ENCODE peak calls at places on chromosomes 4 and X, in five cellular contexts. One of them, this sample, is unnamed.

GRCh38 chr4:915041-915474 is 17.1 kb downstream of the GAK start:
- DNase-seq in tibial nerve: no peak
- DNase-seq in Peyer's patch: no peak
- DNase-seq in endothelial cell: no peak
- DNase-seq in cardiac fibroblast: no peak
- DNase-seq in this sample: no peak

GRCh38 chr4:90181644-90182043 is 54.5 kb downstream of the CCSER1 start:
- DNase-seq in endothelial cell: no peak
- DNase-seq in tibial nerve: no peak
- DNase-seq in Peyer's patch: peak; percentile 54
- DNase-seq in cardiac fibroblast: no peak
- DNase-seq in this sample: no peak

GRCh38 chr4:38691251-38692008 is 27.4 kb downstream of the KLF3 start:
- DNase-seq in Peyer's patch: no peak
- DNase-seq in cardiac fibroblast: peak; percentile 89
- DNase-seq in endothelial cell: no peak
- DNase-seq in tibial nerve: no peak
- DNase-seq in this sample: no peak

GRCh38 chr4:3307060-3307459 is 14.2 kb downstream of the RGS12 start:
- DNase-seq in tibial nerve: no peak
- DNase-seq in cardiac fibroblast: no peak
- DNase-seq in Peyer's patch: no peak
- DNase-seq in endothelial cell: no peak
- DNase-seq in this sample: no peak

GRCh38 chr4:103996637-103997036 is 276.9 kb upstream of the TACR3 start:
- DNase-seq in endothelial cell: peak; percentile 11
- DNase-seq in cardiac fibroblast: peak; percentile 54
- DNase-seq in Peyer's patch: no peak
- DNase-seq in tibial nerve: no peak
- DNase-seq in this sample: no peak

GRCh38 chrX:40258909-40259308 is 161.2 kb upstream of the BCOR start:
- DNase-seq in endothelial cell: no peak
- DNase-seq in cardiac fibroblast: no peak
- DNase-seq in Peyer's patch: no peak
- DNase-seq in tibial nerve: no peak
- DNase-seq in this sample: no peak

GRCh38 chrX:121851033-121851432 is 803.6 kb downstream of the GLUD2 start:
- DNase-seq in tibial nerve: no peak
- DNase-seq in cardiac fibroblast: peak; percentile 33
- DNase-seq in Peyer's patch: no peak
- DNase-seq in endothelial cell: no peak
- DNase-seq in this sample: no peak

GRCh38 chr4:122652379-122652778 is 31.5 kb upstream of the IL21 start:
- DNase-seq in tibial nerve: peak; percentile 51
- DNase-seq in endothelial cell: peak; percentile 39
- DNase-seq in Peyer's patch: peak; percentile 61
- DNase-seq in cardiac fibroblast: peak; percentile 85
- DNase-seq in this sample: no peak

GRCh38 chrX:135737361-135738071 is 24.1 kb downstream of the CT45A1 start:
- DNase-seq in cardiac fibroblast: peak; percentile 1
- DNase-seq in endothelial cell: no peak
- DNase-seq in Peyer's patch: no peak
- DNase-seq in tibial nerve: no peak
- DNase-seq in this sample: no peak
- TF ChIP-seq CTCF in cardiac fibroblast: no peak
- TF ChIP-seq CTCF in endothelial cell: no peak
- TF ChIP-seq CTCF in Peyer's patch: no peak
- TF ChIP-seq CTCF in tibial nerve: no peak
- TF ChIP-seq CTCF in this sample: no peak

DNA sequence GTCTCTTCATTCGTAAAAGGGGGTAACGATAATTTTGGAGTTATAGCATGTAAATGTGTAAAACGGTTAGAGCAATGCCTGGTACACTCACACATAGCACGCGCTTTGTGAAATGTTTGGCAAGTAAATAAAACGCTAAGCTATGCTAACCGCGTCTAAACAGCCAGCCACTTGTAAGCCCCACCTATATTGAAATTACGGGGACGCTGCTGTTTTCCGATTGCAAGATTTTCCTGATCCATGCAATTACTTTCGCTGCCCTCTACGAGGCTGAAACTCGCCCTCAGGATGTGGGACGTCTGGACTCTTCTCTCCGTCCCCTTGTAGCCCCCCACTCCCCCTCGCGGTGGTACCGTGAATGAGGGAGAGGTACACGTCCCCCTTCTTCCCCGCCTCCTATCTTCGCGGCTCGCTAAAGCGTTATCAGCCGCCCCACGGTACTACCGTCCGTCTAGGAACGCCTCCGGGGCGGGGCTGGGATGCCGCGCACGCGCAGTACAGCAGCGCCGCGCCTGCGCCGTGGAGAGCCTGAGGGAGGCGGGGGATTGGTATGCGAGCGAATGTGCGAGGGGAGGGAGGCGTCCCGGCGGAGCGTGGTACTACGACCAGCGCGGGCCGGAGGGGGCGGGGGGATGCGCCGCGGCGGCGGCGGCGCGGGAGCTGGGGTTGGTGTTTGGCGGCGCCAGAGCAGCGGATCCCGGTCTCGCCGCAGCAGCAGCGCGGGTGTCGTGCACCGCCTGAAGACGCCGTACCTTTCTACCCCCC is at the start of gene STIM2:
- DNase-seq in Peyer's patch: peak; percentile 98
- DNase-seq in cardiac fibroblast: peak; percentile 98
- DNase-seq in endothelial cell: peak; percentile 100
- DNase-seq in tibial nerve: peak; percentile 92
- DNase-seq in this sample: peak; percentile 99
- TF ChIP-seq CTCF in Peyer's patch: peak; percentile 19
- TF ChIP-seq CTCF in cardiac fibroblast: peak; percentile 12
- TF ChIP-seq CTCF in endothelial cell: peak; percentile 43
- TF ChIP-seq CTCF in tibial nerve: no peak
- TF ChIP-seq CTCF in this sample: peak; percentile 10

GRCh38 chr4:137543650-137544049 is 11.4 kb upstream of the PCDH18 start:
- DNase-seq in Peyer's patch: no peak
- DNase-seq in endothelial cell: no peak
- DNase-seq in cardiac fibroblast: no peak
- DNase-seq in tibial nerve: no peak
- DNase-seq in this sample: no peak

GRCh38 chr4:137543198-137543597 is 10.9 kb upstream of the PCDH18 start:
- DNase-seq in endothelial cell: no peak
- DNase-seq in tibial nerve: no peak
- DNase-seq in cardiac fibroblast: no peak
- DNase-seq in Peyer's patch: no peak
- DNase-seq in this sample: no peak

GRCh38 chr4:137541181-137541580 is 8.9 kb upstream of the PCDH18 start:
- DNase-seq in Peyer's patch: no peak
- DNase-seq in tibial nerve: no peak
- DNase-seq in endothelial cell: no peak
- DNase-seq in cardiac fibroblast: no peak
- DNase-seq in this sample: no peak

GRCh38 chr4:137541866-137542648 is 9.8 kb upstream of the PCDH18 start:
- DNase-seq in cardiac fibroblast: no peak
- DNase-seq in tibial nerve: no peak
- DNase-seq in endothelial cell: no peak
- DNase-seq in Peyer's patch: no peak
- DNase-seq in this sample: no peak

GRCh38 chr4:137545461-137545861 is 13.2 kb upstream of the PCDH18 start:
- DNase-seq in endothelial cell: no peak
- DNase-seq in tibial nerve: peak; percentile 52
- DNase-seq in Peyer's patch: peak; percentile 45
- DNase-seq in cardiac fibroblast: peak; percentile 75
- DNase-seq in this sample: no peak
- TF ChIP-seq CTCF in endothelial cell: no peak
- TF ChIP-seq CTCF in tibial nerve: no peak
- TF ChIP-seq CTCF in Peyer's patch: no peak
- TF ChIP-seq CTCF in cardiac fibroblast: peak; percentile 7
- TF ChIP-seq CTCF in this sample: no peak

GRCh38 chr4:16884673-16885460 is 13.6 kb downstream of the LDB2 start:
- DNase-seq in Peyer's patch: no peak
- DNase-seq in tibial nerve: no peak
- DNase-seq in cardiac fibroblast: no peak
- DNase-seq in endothelial cell: no peak
- DNase-seq in this sample: no peak
- TF ChIP-seq CTCF in Peyer's patch: no peak
- TF ChIP-seq CTCF in tibial nerve: no peak
- TF ChIP-seq CTCF in cardiac fibroblast: peak; percentile 28
- TF ChIP-seq CTCF in endothelial cell: peak; percentile 50
- TF ChIP-seq CTCF in this sample: no peak

GRCh38 chr4:66565796-66566195 is 895.5 kb upstream of the EPHA5 start:
- DNase-seq in Peyer's patch: no peak
- DNase-seq in endothelial cell: no peak
- DNase-seq in tibial nerve: no peak
- DNase-seq in cardiac fibroblast: peak; percentile 48
- DNase-seq in this sample: no peak
- TF ChIP-seq CTCF in Peyer's patch: no peak
- TF ChIP-seq CTCF in endothelial cell: no peak
- TF ChIP-seq CTCF in tibial nerve: no peak
- TF ChIP-seq CTCF in cardiac fibroblast: no peak
- TF ChIP-seq CTCF in this sample: no peak

GRCh38 chr4:40057540-40058091 is 966 bp downstream of the N4BP2 start:
- DNase-seq in cardiac fibroblast: peak; percentile 97
- DNase-seq in Peyer's patch: peak; percentile 92
- DNase-seq in tibial nerve: peak; percentile 76
- DNase-seq in endothelial cell: peak; percentile 66
- DNase-seq in this sample: peak; percentile 53

GRCh38 chr4:40055873-40056721 is 553 bp upstream of the N4BP2 start:
- DNase-seq in endothelial cell: peak; percentile 66
- DNase-seq in cardiac fibroblast: peak; percentile 91
- DNase-seq in tibial nerve: peak; percentile 51
- DNase-seq in Peyer's patch: peak; percentile 79
- DNase-seq in this sample: peak; percentile 56

GRCh38 chr4:40056722-40057539 is at the start of gene N4BP2:
- DNase-seq in cardiac fibroblast: peak; percentile 88
- DNase-seq in endothelial cell: peak; percentile 89
- DNase-seq in Peyer's patch: peak; percentile 87
- DNase-seq in tibial nerve: peak; percentile 52
- DNase-seq in this sample: peak; percentile 63

GRCh38 chr4:40053161-40053560 is 3.5 kb upstream of the N4BP2 start:
- DNase-seq in endothelial cell: no peak
- DNase-seq in cardiac fibroblast: no peak
- DNase-seq in Peyer's patch: no peak
- DNase-seq in tibial nerve: no peak
- DNase-seq in this sample: no peak

DNA sequence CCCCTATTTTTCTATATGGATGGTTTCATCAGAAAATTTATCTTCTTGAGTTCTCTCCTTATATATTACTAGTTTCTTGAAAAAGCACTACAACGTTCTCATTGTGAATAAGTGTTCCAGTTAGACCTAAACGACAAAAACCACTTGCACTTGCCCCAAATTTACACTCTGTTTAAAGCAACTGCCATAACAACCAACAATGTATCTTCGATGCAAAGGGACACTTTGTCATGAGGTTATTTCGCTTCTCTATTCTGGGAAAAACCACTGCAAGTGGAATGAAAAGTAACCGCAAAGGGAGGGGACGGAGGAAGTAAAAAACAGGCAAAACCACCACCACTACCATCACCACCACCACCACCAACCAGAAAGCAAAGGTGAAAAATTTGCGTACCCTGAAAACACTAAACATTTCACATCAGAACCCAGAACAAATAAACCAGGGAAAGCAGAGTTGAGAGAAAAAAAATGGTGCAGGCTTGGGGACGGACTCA is 1.2 kb upstream of the N4BP2 start:
- DNase-seq in cardiac fibroblast: no peak
- DNase-seq in Peyer's patch: no peak
- DNase-seq in endothelial cell: no peak
- DNase-seq in tibial nerve: no peak
- DNase-seq in this sample: no peak
- TF ChIP-seq CTCF in cardiac fibroblast: no peak
- TF ChIP-seq CTCF in Peyer's patch: no peak
- TF ChIP-seq CTCF in endothelial cell: no peak
- TF ChIP-seq CTCF in tibial nerve: no peak
- TF ChIP-seq CTCF in this sample: no peak

GRCh38 chr4:107579099-107579498 is 140.9 kb downstream of the PAPSS1 start:
- DNase-seq in cardiac fibroblast: no peak
- DNase-seq in Peyer's patch: no peak
- DNase-seq in endothelial cell: no peak
- DNase-seq in tibial nerve: no peak
- DNase-seq in this sample: no peak
- TF ChIP-seq CTCF in cardiac fibroblast: no peak
- TF ChIP-seq CTCF in Peyer's patch: no peak
- TF ChIP-seq CTCF in endothelial cell: no peak
- TF ChIP-seq CTCF in tibial nerve: no peak
- TF ChIP-seq CTCF in this sample: no peak